ENCODE peak calls at places on chromosomes 16 and 17, in ten cellular contexts. F is mammary epithelial cell, K is adrenal gland, W is upper lobe of right lung, N is tibial artery, G is K562, U is GM23338, O is endothelial cell of umbilical vein, A is A549, H is pancreas. I is an unnamed sample. For H3K4me1, the result is how much of the 10 kb centered on the place peaks cover.

GRCh38 chr16:84810518-84811273 is 9.1 kb upstream of the CRISPLD2 start:
- DNase-seq in F (peak), K (no peak), W (no peak), N (no peak), G (no peak), U (no peak), O (no peak), A (no peak), H (no peak), I (peak)

GRCh38 chr16:31224092-31224955 is 7.4 kb upstream of the PYDC1 start:
- DNase-seq in F (no peak), K (no peak), W (no peak), N (no peak), G (peak), U (peak), O (no peak), A (no peak), H (no peak), I (no peak)

GRCh38 chr17:30477083-30477757 is at the start of gene GOSR1:
- DNase-seq in F (peak), K (peak), W (peak), N (peak), G (peak), U (peak), O (peak), A (peak), H (peak), I (peak)

GRCh38 chr17:29180051-29180787 is at the start of gene MYO18A:
- DNase-seq in F (peak), K (peak), W (peak), N (peak), G (peak), U (peak), O (peak), A (peak), H (peak), I (peak)

GRCh38 chr16:73304008-73304814 is 256.3 kb upstream of the ZFHX3 start:
- DNase-seq in F (no peak), K (no peak), W (no peak), N (no peak), G (no peak), U (no peak), O (no peak), A (no peak), H (no peak), I (no peak)

GRCh38 chr16:75273054-75273925 is 21.9 kb upstream of the BCAR1 start:
- DNase-seq in F (peak), K (no peak), W (no peak), N (no peak), G (no peak), U (no peak), O (peak), A (no peak), H (no peak), I (no peak)

GRCh38 chr16:30805056-30805369 is 18.0 kb upstream of the ZNF629 start:
- DNase-seq in F (no peak), K (no peak), W (no peak), N (no peak), G (no peak), U (no peak), O (no peak), A (peak), H (no peak), I (no peak)

GRCh38 chr16:48384982-48385271 is 286 bp downstream of the SIAH1 start:
- DNase-seq in F (no peak), K (no peak), W (no peak), N (no peak), G (no peak), U (peak), O (no peak), A (no peak), H (no peak), I (no peak)

GRCh38 chr17:72301887-72302286 is 181.1 kb downstream of the SOX9 start:
- DNase-seq in F (no peak), K (no peak), W (no peak), N (no peak), G (no peak), U (no peak), O (no peak), A (no peak), H (no peak), I (no peak)

GRCh38 chr17:920190-920589 is 59.4 kb downstream of the NXN start:
- DNase-seq in F (no peak), K (no peak), W (no peak), N (no peak), G (no peak), U (no peak), O (no peak), A (no peak), H (no peak), I (no peak)

GRCh38 chr17:915416-916201 is 64.0 kb downstream of the NXN start:
- DNase-seq in F (peak), K (no peak), W (no peak), N (no peak), G (no peak), U (peak), O (peak), A (no peak), H (no peak), I (no peak)

GRCh38 chr17:918102-918740 is 61.4 kb downstream of the NXN start:
- DNase-seq in F (no peak), K (no peak), W (no peak), N (no peak), G (no peak), U (no peak), O (peak), A (no peak), H (no peak), I (no peak)

GRCh38 chr17:916315-916714 is 63.3 kb downstream of the NXN start:
- DNase-seq in F (no peak), K (no peak), W (no peak), N (no peak), G (no peak), U (no peak), O (no peak), A (no peak), H (no peak), I (no peak)

DNA sequence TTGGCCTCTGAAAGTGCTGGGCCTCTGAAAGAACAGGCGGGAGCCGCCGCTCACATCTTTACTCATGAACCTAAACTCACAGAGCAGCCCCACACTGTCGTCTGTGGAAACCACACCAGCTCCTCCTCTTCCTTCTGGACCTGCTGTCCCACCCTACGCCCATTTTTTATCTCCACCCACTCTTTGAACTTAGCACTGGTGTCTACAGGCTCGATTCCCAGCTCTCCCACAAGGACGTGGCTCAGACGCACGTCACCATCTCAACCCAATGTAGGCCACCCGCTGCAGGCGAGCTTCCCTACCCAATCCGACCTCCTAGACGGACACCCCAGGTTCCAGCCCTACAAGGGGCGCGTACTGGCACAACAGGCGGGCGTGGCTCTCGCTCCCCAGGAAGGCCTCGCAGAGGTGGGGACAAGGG is 62.2 kb downstream of the NXN start:
- DNase-seq in F (no peak), K (no peak), W (no peak), N (no peak), G (no peak), U (no peak), O (peak), A (no peak), H (no peak), I (no peak)
- H3K4me3 ChIP-seq in F (no peak), K (no peak), W (no peak), N (no peak), G (no peak), U (no peak), O (no peak), A (no peak), H (no peak), I (no peak)

GRCh38 chr16:21618261-21618660 is 18.9 kb downstream of the METTL9 start:
- DNase-seq in F (no peak), K (no peak), W (no peak), N (no peak), G (no peak), U (no peak), O (no peak), A (no peak), H (no peak), I (no peak)

GRCh38 chr16:21613361-21613760 is 14.0 kb downstream of the METTL9 start:
- DNase-seq in F (no peak), K (no peak), W (no peak), N (no peak), G (no peak), U (no peak), O (no peak), A (no peak), H (no peak), I (no peak)

GRCh38 chr16:21611178-21611545 is 11.8 kb downstream of the METTL9 start:
- DNase-seq in F (no peak), K (no peak), W (no peak), N (no peak), G (no peak), U (no peak), O (no peak), A (no peak), H (no peak), I (no peak)

GRCh38 chr16:21611546-21612384 is 12.4 kb downstream of the METTL9 start:
- DNase-seq in F (no peak), K (no peak), W (no peak), N (no peak), G (peak), U (no peak), O (no peak), A (no peak), H (no peak), I (no peak)

GRCh38 chr16:21614896-21615295 is 15.5 kb downstream of the METTL9 start:
- DNase-seq in F (no peak), K (no peak), W (no peak), N (no peak), G (no peak), U (peak), O (no peak), A (no peak), H (no peak), I (no peak)
- TF ChIP-seq CTCF in F (peak), K (no peak), W (no peak), N (no peak), G (peak), U (peak), O (no peak), A (no peak), H (no peak), I (peak)

GRCh38 chr16:8867483-8868271 is 1.1 kb downstream of the CARHSP1 start:
- DNase-seq in F (no peak), K (peak), W (no peak), N (peak), G (peak), U (no peak), O (peak), A (no peak), H (no peak), I (peak)
- H3K4me1 ChIP-seq in F (under half), K (half or more), W (under half), N (half or more), G (half or more), U (under half), O (under half), A (half or more), H (half or more), I (half or more)

GRCh38 chr17:14330492-14330920 is 29.6 kb downstream of the HS3ST3B1 start:
- DNase-seq in F (no peak), K (no peak), W (no peak), N (no peak), G (no peak), U (peak), O (no peak), A (no peak), H (no peak), I (no peak)
- H3K4me3 ChIP-seq in F (no peak), K (no peak), W (no peak), N (no peak), G (no peak), U (peak), O (no peak), A (no peak), H (no peak), I (no peak)

DNA sequence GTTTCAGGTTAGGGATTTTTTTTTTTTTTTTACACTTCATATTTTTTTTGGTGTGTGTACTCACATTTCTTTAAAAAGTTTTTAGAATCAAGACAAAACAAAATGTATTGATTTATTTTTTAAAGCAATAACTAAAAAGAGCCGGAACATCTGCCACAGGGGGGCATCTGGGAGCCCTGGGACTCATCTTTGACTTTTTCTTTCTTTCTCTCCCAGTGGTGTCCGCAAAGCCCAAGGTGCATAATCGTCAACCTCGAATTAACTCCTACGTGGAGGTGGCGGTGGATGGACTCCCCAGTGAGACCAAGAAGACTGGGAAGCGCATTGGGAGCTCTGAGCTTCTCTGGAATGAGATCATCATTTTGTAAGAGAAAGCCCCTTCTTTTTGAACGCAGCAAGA is 36.3 kb downstream of the WWP2 start:
- DNase-seq in F (no peak), K (peak), W (peak), N (no peak), G (no peak), U (peak), O (no peak), A (no peak), H (no peak), I (no peak)
- TF ChIP-seq CTCF in F (no peak), K (peak), W (peak), N (peak), G (peak), U (peak), O (peak), A (peak), H (no peak), I (no peak)

DNA sequence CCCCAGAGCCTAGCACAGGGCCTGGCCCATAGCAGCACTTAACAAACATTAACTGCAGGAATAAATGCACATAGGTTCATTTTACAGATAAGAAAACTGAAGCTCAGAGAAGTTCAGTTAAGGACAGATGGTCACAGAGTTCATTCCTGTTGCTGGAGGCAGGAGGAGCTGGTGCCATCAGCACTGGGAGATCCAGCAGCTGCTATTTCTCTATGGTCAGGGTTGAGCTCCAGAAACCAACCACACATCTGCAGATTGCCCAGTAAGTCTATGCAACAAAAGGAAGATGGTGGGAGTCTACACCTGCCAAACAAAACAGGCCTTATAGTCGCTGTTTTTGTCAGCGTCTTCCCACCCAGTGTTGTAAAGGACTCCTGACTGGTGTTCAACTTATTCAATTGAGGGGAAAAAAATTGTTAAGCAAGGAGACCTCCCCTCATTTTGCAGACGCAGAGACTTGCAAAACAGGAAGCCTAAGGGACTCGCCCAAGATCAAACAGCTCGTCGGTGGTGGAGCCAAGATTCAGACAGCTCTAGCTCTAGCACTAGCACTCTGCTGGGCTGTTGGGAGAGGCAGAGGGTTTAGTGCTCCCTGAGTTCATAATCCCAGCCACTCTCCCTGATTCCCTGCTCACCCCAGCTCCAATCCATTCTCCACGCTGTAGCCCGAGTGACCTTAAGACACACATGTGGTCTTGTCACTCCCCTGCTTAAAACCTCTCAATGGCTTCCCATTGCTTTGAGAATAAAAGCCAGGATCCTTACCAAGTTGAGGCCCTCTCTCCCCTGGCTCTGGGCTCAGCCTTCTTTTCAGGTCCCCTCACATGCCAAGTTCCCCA is 9.0 kb downstream of the NOG start:
- DNase-seq in F (no peak), K (no peak), W (no peak), N (no peak), G (no peak), U (no peak), O (no peak), A (no peak), H (no peak), I (no peak)
- H3K4me1 ChIP-seq in F (under half), K (under half), W (under half), N (under half), G (under half), U (under half), O (under half), A (under half), H (under half), I (under half)